ENCODE peak calls at places on chromosome 21, in five cellular contexts. One of them, this sample, is unnamed.

GRCh38 chr21:18138507-18138906 is 106.1 kb upstream of the CHODL start:
- DNase-seq in AG04450: no peak
- DNase-seq in bronchial epithelial cell: no peak
- DNase-seq in PC-9: no peak
- DNase-seq in endothelial cell of umbilical vein: no peak
- DNase-seq in this sample: no peak

GRCh38 chr21:32340863-32341848 is 42.5 kb downstream of the MRAP start:
- DNase-seq in AG04450: no peak
- DNase-seq in bronchial epithelial cell: no peak
- DNase-seq in PC-9: no peak
- DNase-seq in endothelial cell of umbilical vein: no peak
- DNase-seq in this sample: no peak

GRCh38 chr21:43302769-43303168 is 124.2 kb downstream of the SIK1 start:
- DNase-seq in AG04450: no peak
- DNase-seq in bronchial epithelial cell: no peak
- DNase-seq in PC-9: no peak
- DNase-seq in endothelial cell of umbilical vein: no peak
- DNase-seq in this sample: no peak

GRCh38 chr21:39630827-39631226 is 18.1 kb downstream of the B3GALT5 start:
- DNase-seq in AG04450: no peak
- DNase-seq in bronchial epithelial cell: no peak
- DNase-seq in PC-9: no peak
- DNase-seq in endothelial cell of umbilical vein: no peak
- DNase-seq in this sample: no peak

GRCh38 chr21:46622226-46622625 is 13.2 kb upstream of the PRMT2 start:
- DNase-seq in AG04450: no peak
- DNase-seq in bronchial epithelial cell: no peak
- DNase-seq in PC-9: no peak
- DNase-seq in endothelial cell of umbilical vein: peak; percentile 36
- DNase-seq in this sample: peak; percentile 59

GRCh38 chr21:27590271-27590670 is 623.4 kb upstream of the ADAMTS5 start:
- DNase-seq in AG04450: no peak
- DNase-seq in bronchial epithelial cell: no peak
- DNase-seq in PC-9: no peak
- DNase-seq in endothelial cell of umbilical vein: peak; percentile 74
- DNase-seq in this sample: no peak

GRCh38 chr21:45792682-45793383 is 149.3 kb downstream of the PCBP3 start:
- DNase-seq in AG04450: no peak
- DNase-seq in bronchial epithelial cell: no peak
- DNase-seq in PC-9: no peak
- DNase-seq in endothelial cell of umbilical vein: no peak
- DNase-seq in this sample: no peak

GRCh38 chr21:38474796-38475195 is 23.5 kb downstream of the ERG start:
- DNase-seq in AG04450: no peak
- DNase-seq in bronchial epithelial cell: no peak
- DNase-seq in PC-9: no peak
- DNase-seq in endothelial cell of umbilical vein: no peak
- DNase-seq in this sample: no peak

GRCh38 chr21:44089001-44089911 is 17.9 kb upstream of the PWP2 start:
- DNase-seq in AG04450: no peak
- DNase-seq in bronchial epithelial cell: no peak
- DNase-seq in PC-9: no peak
- DNase-seq in endothelial cell of umbilical vein: no peak
- DNase-seq in this sample: no peak

GRCh38 chr21:29208666-29209059 is 78.2 kb downstream of the MAP3K7CL start:
- DNase-seq in AG04450: peak; percentile 46
- DNase-seq in bronchial epithelial cell: peak; percentile 46
- DNase-seq in PC-9: peak; percentile 55
- DNase-seq in endothelial cell of umbilical vein: peak; percentile 84
- DNase-seq in this sample: no peak

GRCh38 chr21:14567557-14568279 is 21.6 kb upstream of the SAMSN1 start:
- DNase-seq in AG04450: no peak
- DNase-seq in bronchial epithelial cell: peak; percentile 45
- DNase-seq in PC-9: no peak
- DNase-seq in endothelial cell of umbilical vein: no peak
- DNase-seq in this sample: no peak

GRCh38 chr21:32424674-32425073 is 12.2 kb downstream of the EVA1C start:
- DNase-seq in AG04450: no peak
- DNase-seq in bronchial epithelial cell: peak; percentile 32
- DNase-seq in PC-9: no peak
- DNase-seq in endothelial cell of umbilical vein: no peak
- DNase-seq in this sample: no peak

GRCh38 chr21:43364851-43365424 is 62.0 kb downstream of the SIK1 start:
- DNase-seq in AG04450: no peak
- DNase-seq in bronchial epithelial cell: no peak
- DNase-seq in PC-9: no peak
- DNase-seq in endothelial cell of umbilical vein: no peak
- DNase-seq in this sample: no peak

GRCh38 chr21:41763398-41763931 is 3.4 kb downstream of the RIPK4 start:
- DNase-seq in AG04450: no peak
- DNase-seq in bronchial epithelial cell: peak; percentile 88
- DNase-seq in PC-9: peak; percentile 68
- DNase-seq in endothelial cell of umbilical vein: no peak
- DNase-seq in this sample: no peak